ENCODE peak calls at places on chromosomes 2 and 18, in four cellular contexts. H is PC-3, C is GM13977, E is glutamatergic neuron. P is an unnamed sample.

GRCh38 chr2:72023678-72024390 is 123.8 kb downstream of the CYP26B1 start:
- DNase-seq in H (no peak), C (no peak), E (peak), P (no peak)

GRCh38 chr2:43553341-43553855 is 42.4 kb downstream of the THADA start:
- DNase-seq in H (no peak), C (no peak), E (no peak), P (no peak)

GRCh38 chr2:150646746-150647145 is 159.3 kb upstream of the RND3 start:
- DNase-seq in H (no peak), C (no peak), E (no peak), P (no peak)

GRCh38 chr2:29879456-29879855 is 41.9 kb downstream of the ALK start:
- DNase-seq in H (no peak), C (no peak), E (no peak), P (no peak)

GRCh38 chr2:233385489-233386044 is 31.3 kb downstream of the DGKD start:
- DNase-seq in H (no peak), C (peak), E (no peak), P (no peak)

GRCh38 chr2:191108331-191108730 is 42.5 kb downstream of the STAT4 start:
- DNase-seq in H (no peak), C (no peak), E (no peak), P (no peak)

GRCh38 chr2:126100956-126101355 is 555.0 kb upstream of the GYPC start:
- DNase-seq in H (no peak), C (no peak), E (no peak), P (no peak)

GRCh38 chr2:137638932-137639331 is 325.3 kb upstream of the HNMT start:
- DNase-seq in H (no peak), C (no peak), E (no peak), P (no peak)

GRCh38 chr2:127584047-127584446 is 48.6 kb downstream of the MYO7B start:
- DNase-seq in H (no peak), C (no peak), E (no peak), P (no peak)

GRCh38 chr18:11320981-11321380 is 171.6 kb upstream of the PIEZO2 start:
- DNase-seq in H (peak), C (no peak), E (no peak), P (no peak)

GRCh38 chr2:146444085-146444484 is 1400.7 kb upstream of the ACVR2A start:
- DNase-seq in H (no peak), C (no peak), E (no peak), P (no peak)

GRCh38 chr2:18924905-18925691 is 335.7 kb upstream of the NT5C1B start:
- DNase-seq in H (peak), C (no peak), E (no peak), P (no peak)

GRCh38 chr2:241066171-241066892 is 35.8 kb downstream of the MTERF4 start:
- DNase-seq in H (no peak), C (no peak), E (no peak), P (no peak)

GRCh38 chr18:48264508-48264907 is 144.7 kb downstream of the ZBTB7C start:
- DNase-seq in H (no peak), C (no peak), E (no peak), P (no peak)

GRCh38 chr2:153307223-153307622 is 171.3 kb downstream of the RPRM start:
- DNase-seq in H (no peak), C (no peak), E (no peak), P (no peak)

GRCh38 chr2:86238354-86238753 is 39.1 kb downstream of the MRPL35 start:
- DNase-seq in H (no peak), C (peak), E (no peak), P (no peak)

GRCh38 chr2:191319181-191319580 is 74.0 kb downstream of the MYO1B start:
- DNase-seq in H (peak), C (no peak), E (no peak), P (peak)

GRCh38 chr18:57998461-57998860 is 45.6 kb upstream of the NEDD4L start:
- DNase-seq in H (peak), C (no peak), E (no peak), P (no peak)

GRCh38 chr2:134466141-134466540 is 212.3 kb downstream of the MGAT5 start:
- DNase-seq in H (peak), C (peak), E (peak), P (peak)

GRCh38 chr18:32049393-32050161 is 31.0 kb downstream of the RNF125 start:
- DNase-seq in H (peak), C (no peak), E (no peak), P (no peak)

GRCh38 chr18:28189400-28190239 is 12.7 kb upstream of the CDH2 start:
- DNase-seq in H (peak), C (peak), E (peak), P (no peak)

GRCh38 chr2:42106257-42106816 is 58.5 kb downstream of the PKDCC start:
- DNase-seq in H (no peak), C (no peak), E (no peak), P (no peak)

DNA sequence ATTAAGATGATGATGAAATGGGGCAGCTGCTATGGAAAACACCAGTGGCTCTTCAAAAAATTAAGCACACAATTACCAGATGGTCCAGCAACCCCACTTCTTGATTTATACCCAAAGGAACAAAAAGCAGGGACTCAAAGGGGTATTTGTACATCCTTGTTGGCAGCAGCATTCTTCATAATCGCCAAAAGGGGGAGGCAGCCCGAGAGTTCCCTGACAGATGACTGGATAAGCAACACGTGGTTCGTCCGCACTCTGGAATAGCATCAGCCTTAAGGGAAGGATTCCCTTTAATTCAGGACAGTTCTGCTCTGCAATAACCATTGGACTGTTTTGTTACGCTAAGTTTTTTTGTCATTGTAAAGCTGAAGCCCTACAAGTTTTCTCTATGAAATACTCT is 76.7 kb upstream of the TWIST2 start:
- DNase-seq in H (peak), C (no peak), E (peak), P (no peak)
- TF ChIP-seq CTCF in H (peak), C (no peak), E (peak), P (no peak)

GRCh38 chr2:167132066-167132465 is 243.8 kb downstream of the XIRP2 start:
- DNase-seq in H (peak), C (no peak), E (no peak), P (no peak)

GRCh38 chr2:167126165-167126564 is 237.9 kb downstream of the XIRP2 start:
- DNase-seq in H (no peak), C (no peak), E (no peak), P (no peak)

GRCh38 chr2:167128130-167128529 is 239.8 kb downstream of the XIRP2 start:
- DNase-seq in H (no peak), C (no peak), E (no peak), P (no peak)

GRCh38 chr2:167122389-167122788 is 234.1 kb downstream of the XIRP2 start:
- DNase-seq in H (no peak), C (no peak), E (no peak), P (no peak)

GRCh38 chr2:167127135-167127534 is 238.9 kb downstream of the XIRP2 start:
- DNase-seq in H (peak), C (no peak), E (no peak), P (peak)
- TF ChIP-seq CTCF in H (peak), C (peak), E (no peak), P (no peak)

DNA sequence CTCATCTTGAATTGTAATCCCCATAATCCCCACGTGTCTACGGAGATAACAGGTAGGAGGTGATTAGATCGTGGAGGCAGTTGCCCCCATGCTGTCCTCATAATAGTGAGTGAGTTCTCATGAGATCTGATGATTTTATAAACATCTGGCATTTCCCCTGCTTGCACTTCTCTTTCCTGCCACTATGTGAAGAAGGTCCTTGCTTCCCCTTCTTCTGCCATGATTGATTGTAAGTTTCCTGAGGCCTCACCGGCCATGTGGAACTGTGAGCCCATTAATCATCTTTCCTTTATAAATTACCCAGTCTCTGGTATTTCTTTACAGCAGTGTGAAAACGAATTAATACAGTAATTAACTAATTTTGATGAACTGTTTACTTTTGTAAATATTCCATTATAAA is 582.5 kb downstream of the TSN start:
- DNase-seq in H (no peak), C (no peak), E (no peak), P (no peak)
- TF ChIP-seq CTCF in H (no peak), C (no peak), E (peak), P (no peak)

DNA sequence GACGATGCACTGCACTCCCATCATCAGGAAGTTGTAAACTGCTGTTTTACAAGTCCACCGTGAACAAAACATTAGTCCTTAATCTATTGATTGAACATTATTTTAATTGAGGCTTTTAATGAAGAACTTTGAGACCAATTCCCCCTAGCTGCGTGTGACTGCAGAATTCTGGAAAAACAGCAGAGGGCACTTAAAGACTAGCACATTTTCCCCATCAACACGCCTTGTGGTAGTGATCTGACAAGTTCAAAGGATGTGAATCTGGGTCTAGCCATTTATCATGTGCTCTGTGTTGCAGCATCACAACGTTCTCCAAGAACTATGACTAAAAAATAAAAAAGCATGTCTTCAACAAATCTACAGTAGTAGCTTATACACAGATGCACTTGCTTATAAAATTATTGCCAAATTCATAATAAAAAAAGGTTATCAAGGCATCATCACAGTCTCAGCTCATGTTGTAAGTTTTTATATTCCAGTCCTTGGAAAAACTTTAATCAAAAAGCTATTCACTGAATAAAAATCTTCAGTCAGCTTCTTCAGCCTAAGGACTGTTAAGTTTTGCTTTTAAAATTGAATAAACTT is 35.8 kb downstream of the SKOR2 start:
- DNase-seq in H (peak), C (peak), E (no peak), P (peak)
- TF ChIP-seq CTCF in H (peak), C (peak), E (peak), P (peak)